ENCODE peak calls at places on chromosomes 1 and 21, in eight cellular contexts. T is H1, J is neural progenitor cell, Z is esophagus muscularis mucosa, O is PC-9, U is sigmoid colon, W is psoas muscle, X is MM.1S. N is an unnamed sample. For H3K27me3, the result is how much of the 10 kb centered on the place peaks cover.

GRCh38 chr1:245512181-245512888 is 357.6 kb downstream of the KIF26B start:
- DNase-seq in O (no peak), U (no peak), J (no peak), Z (no peak), T (no peak), X (peak), W (no peak), N (no peak)

GRCh38 chr1:45864765-45865164 is 61.4 kb downstream of the MAST2 start:
- DNase-seq in J (no peak), T (no peak), O (no peak), W (no peak), X (no peak), U (no peak), Z (no peak), N (no peak)

GRCh38 chr1:52659851-52660596 is 27.1 kb downstream of the SHISAL2A start:
- DNase-seq in Z (no peak), W (no peak), O (no peak), T (no peak), X (no peak), J (peak), U (no peak), N (no peak)

GRCh38 chr1:181161170-181161870 is 72.8 kb downstream of the IER5 start:
- DNase-seq in J (no peak), O (no peak), T (no peak), W (no peak), U (peak), X (peak), Z (no peak), N (no peak)

GRCh38 chr1:168112673-168113305 is 23.9 kb downstream of the GPR161 start:
- DNase-seq in W (no peak), O (peak), U (no peak), T (no peak), J (no peak), X (peak), Z (no peak), N (no peak)

GRCh38 chr1:107056426-107057196 is at the start of gene PRMT6:
- DNase-seq in U (peak), O (peak), W (peak), Z (peak), J (peak), T (peak), X (peak), N (peak)

GRCh38 chr1:154207262-154207661 is 1.1 kb upstream of the CFAP141 start:
- DNase-seq in J (no peak), W (no peak), Z (no peak), X (no peak), T (no peak), U (no peak), O (no peak), N (no peak)

GRCh38 chr1:178098262-178098661 is 4.4 kb downstream of the RASAL2 start:
- DNase-seq in Z (no peak), X (no peak), W (no peak), T (no peak), U (no peak), O (peak), J (no peak), N (no peak)

GRCh38 chr1:245363821-245364220 is 209.0 kb downstream of the KIF26B start:
- DNase-seq in W (no peak), J (no peak), Z (no peak), O (no peak), X (no peak), U (no peak), T (no peak), N (no peak)

GRCh38 chr21:38499296-38499695 is 1.0 kb upstream of the ERG start:
- DNase-seq in J (no peak), U (no peak), X (no peak), O (no peak), T (no peak), Z (peak), W (no peak), N (no peak)

GRCh38 chr1:93537404-93537803 is 89.5 kb downstream of the FNBP1L start:
- DNase-seq in T (no peak), O (no peak), J (no peak), Z (no peak), W (no peak), U (no peak), X (no peak), N (no peak)

GRCh38 chr1:84156210-84156621 is 12.1 kb downstream of the PRKACB start:
- DNase-seq in T (no peak), J (no peak), X (no peak), Z (no peak), O (peak), U (no peak), W (no peak), N (no peak)

GRCh38 chr1:41599912-41600311 is 115.4 kb upstream of the EDN2 start:
- DNase-seq in T (no peak), Z (no peak), O (peak), X (no peak), U (no peak), W (no peak), J (no peak), N (no peak)

GRCh38 chr1:21666572-21667320 is 2.4 kb downstream of the RAP1GAP start:
- DNase-seq in X (no peak), O (no peak), W (no peak), U (peak), Z (no peak), J (no peak), T (no peak), N (no peak)

GRCh38 chr1:97893844-97894243 is 27.0 kb downstream of the DPYD start:
- DNase-seq in W (no peak), O (no peak), U (no peak), T (no peak), X (no peak), J (no peak), Z (no peak), N (no peak)

GRCh38 chr1:151157067-151157531 is 650 bp downstream of the TNFAIP8L2 start:
- DNase-seq in T (no peak), U (peak), W (no peak), Z (no peak), O (no peak), J (no peak), X (no peak), N (no peak)

GRCh38 chr1:205229399-205229861 is 1.7 kb downstream of the TMCC2 start:
- DNase-seq in J (peak), W (peak), X (peak), T (peak), O (peak), U (peak), Z (no peak), N (no peak)

GRCh38 chr1:160708118-160708517 is 3.5 kb downstream of the CD48 start:
- DNase-seq in T (no peak), U (no peak), W (no peak), O (no peak), X (peak), J (no peak), Z (no peak), N (no peak)

GRCh38 chr1:32263744-32264143 is 12.7 kb downstream of the LCK start:
- DNase-seq in X (no peak), U (no peak), O (no peak), W (no peak), J (no peak), Z (no peak), T (no peak), N (no peak)

GRCh38 chr1:15724949-15725880 is 10.8 kb upstream of the SLC25A34 start:
- DNase-seq in X (no peak), W (no peak), U (no peak), J (no peak), T (no peak), Z (no peak), O (no peak), N (no peak)

GRCh38 chr21:35906587-35906986 is 153.7 kb downstream of the SETD4 start:
- DNase-seq in J (no peak), U (no peak), T (no peak), O (no peak), Z (no peak), X (no peak), W (no peak), N (no peak)

GRCh38 chr1:46077669-46078068 is 54.8 kb downstream of the PIK3R3 start:
- DNase-seq in U (no peak), Z (no peak), J (no peak), O (no peak), W (no peak), X (no peak), T (no peak), N (no peak)

GRCh38 chr1:233998926-233999325 is 94.5 kb downstream of the SLC35F3 start:
- DNase-seq in T (no peak), X (no peak), J (peak), U (no peak), O (no peak), W (no peak), Z (no peak), N (no peak)

GRCh38 chr1:160205974-160206369 is 788 bp downstream of the PEA15 start:
- DNase-seq in Z (no peak), X (peak), O (peak), J (peak), T (no peak), U (peak), W (peak), N (no peak)

GRCh38 chr1:202133016-202133415 is 10.3 kb downstream of the GPR37L1 start:
- DNase-seq in T (no peak), J (no peak), W (peak), Z (no peak), X (no peak), U (peak), O (no peak), N (no peak)

GRCh38 chr1:202130816-202131522 is 8.3 kb downstream of the GPR37L1 start:
- DNase-seq in W (no peak), U (no peak), O (no peak), Z (no peak), T (no peak), J (no peak), X (no peak), N (no peak)

GRCh38 chr1:202133521-202133920 is 10.8 kb downstream of the GPR37L1 start:
- DNase-seq in Z (no peak), X (no peak), J (no peak), W (no peak), O (no peak), T (no peak), U (no peak), N (no peak)

GRCh38 chr1:202133989-202134388 is 10.5 kb downstream of the ARL8A start:
- DNase-seq in X (no peak), O (no peak), J (no peak), T (no peak), W (no peak), Z (no peak), U (no peak), N (no peak)

DNA sequence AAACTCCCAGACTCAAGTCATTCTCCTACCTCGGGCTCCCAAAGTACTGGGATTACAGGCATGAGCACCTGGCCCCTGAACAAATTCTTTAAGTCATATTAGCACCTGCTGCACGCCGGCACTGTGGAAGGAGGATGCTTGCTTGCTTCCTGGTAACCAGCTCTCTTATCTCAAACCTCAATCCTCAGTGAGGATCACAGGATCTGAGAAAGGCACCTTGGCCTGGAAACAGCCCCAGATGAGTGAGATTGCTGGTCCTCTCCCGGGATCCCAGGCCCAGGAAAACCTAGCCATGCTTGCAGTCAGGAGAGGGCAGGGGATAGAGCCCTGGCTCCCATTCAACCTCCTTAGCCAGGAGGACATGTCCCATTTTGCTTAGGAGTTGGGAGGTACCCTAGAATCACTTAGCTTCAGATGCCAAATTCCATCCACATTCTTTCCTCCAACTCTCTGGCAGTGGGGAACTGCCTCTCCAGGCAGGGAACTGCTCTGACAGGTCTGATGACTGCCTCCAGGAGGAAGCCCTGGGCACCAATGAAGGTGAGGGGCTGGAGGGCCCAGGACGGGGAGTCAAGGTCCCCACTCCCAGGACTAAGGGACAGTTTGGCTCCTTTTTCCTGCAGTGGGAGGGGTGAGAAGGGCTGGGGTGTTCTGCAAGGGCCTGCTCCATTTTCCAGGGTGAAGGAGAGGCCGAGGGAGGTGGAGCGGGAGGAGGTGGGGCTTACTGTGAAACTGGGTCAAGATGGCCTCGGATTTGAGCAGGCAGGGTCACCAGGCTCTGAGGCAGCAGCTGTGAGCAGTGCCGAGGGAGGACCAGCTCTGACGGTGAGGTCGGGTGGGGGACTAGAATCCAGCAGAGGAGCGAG is 9.5 kb downstream of the GPR37L1 start:
- DNase-seq in J (no peak), T (no peak), O (peak), U (peak), W (peak), X (peak), Z (no peak), N (no peak)
- H3K27me3 ChIP-seq in J (under half), T (under half), O (under half), U (under half), W (under half), X (under half), Z (under half), N (under half)

DNA sequence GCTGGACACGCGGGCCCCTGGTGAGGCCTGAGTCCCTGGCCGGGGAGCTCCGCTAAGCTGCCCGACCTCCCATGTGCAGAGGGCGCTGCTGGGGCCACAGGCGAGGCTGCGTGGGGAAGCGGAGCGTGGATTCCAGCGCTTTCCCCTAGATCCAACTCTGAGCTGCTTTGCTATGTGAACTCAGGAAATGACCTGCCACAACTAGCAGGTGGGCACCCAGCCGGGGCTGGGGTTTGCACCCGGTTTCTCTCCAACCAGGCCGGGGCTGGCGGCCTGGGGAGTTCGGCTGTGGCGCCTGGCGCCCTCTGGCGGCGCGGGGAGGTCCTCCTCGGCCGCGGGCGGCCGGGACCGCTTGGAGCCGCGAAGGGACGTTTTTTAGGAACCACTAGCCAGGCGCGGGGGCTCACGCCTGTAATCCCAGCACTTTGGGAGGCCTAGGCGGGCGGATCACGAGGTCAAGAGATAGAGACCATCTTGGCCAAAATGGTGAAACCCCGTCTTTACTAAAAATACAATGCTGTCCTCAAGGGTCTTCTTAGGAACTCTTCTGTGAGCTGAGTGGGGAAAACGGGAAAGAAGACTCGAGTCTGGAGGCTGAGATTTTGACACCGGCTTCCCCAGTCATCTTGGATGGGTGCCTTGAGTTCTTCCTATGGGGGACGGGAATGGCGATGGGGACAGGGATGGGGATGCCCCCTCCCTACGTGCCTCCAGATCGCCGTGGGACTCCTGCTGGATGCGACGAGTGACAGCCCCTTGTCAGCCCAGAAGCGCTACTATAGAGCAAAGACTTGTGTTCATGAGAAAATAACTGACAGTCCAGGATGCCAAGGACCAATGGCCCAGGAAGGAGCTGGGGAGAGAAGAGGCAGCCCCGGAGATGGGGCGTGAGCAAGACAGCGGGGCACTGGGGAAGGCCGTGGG is 12.6 kb downstream of the PYCR2 start:
- DNase-seq in U (peak), T (peak), X (peak), W (peak), J (peak), Z (no peak), O (peak), N (no peak)
- TF ChIP-seq CTCF in U (peak), T (peak), X (peak), W (peak), J (peak), Z (peak), O (peak), N (peak)

DNA sequence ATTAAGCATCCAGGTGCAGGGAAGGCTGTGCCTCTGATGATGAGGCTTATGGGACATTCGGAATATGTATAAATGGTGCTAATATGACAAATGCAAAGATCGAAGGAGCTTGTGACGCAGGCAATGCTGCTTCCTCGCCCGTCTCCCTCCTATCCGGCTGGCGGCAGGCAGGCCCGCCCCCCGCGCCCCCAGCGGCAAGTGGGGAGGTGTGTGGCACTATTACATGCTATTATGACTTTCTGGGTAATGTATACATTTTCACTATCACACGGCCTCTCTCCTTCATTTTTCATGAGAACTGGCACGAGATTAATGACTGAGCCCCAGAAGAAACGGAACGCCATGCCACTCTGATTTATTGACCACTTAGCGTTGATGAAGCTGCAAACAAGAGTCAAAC is 139.0 kb upstream of the VAMP3 start:
- DNase-seq in X (no peak), J (no peak), T (no peak), Z (no peak), U (no peak), W (no peak), O (no peak), N (no peak)
- H3K27me3 ChIP-seq in X (half or more), J (under half), T (under half), Z (under half), U (under half), W (under half), O (half or more), N (half or more)

GRCh38 chr1:43993206-43993914 is 2.0 kb downstream of the CCDC24 start:
- DNase-seq in T (no peak), U (no peak), X (no peak), W (no peak), O (no peak), J (no peak), Z (no peak), N (no peak)

GRCh38 chr1:43992232-43992995 is 1.0 kb downstream of the CCDC24 start:
- DNase-seq in O (peak), Z (no peak), W (no peak), J (no peak), T (no peak), U (peak), X (no peak), N (no peak)

GRCh38 chr1:43991476-43992231 is at the start of gene CCDC24:
- DNase-seq in T (peak), U (peak), Z (peak), X (peak), O (peak), W (peak), J (peak), N (no peak)

GRCh38 chr1:43991200-43991475 is 261 bp upstream of the CCDC24 start:
- DNase-seq in W (no peak), J (no peak), O (no peak), Z (no peak), X (no peak), T (no peak), U (no peak), N (no peak)

GRCh38 chr1:43990271-43991199 is 864 bp upstream of the CCDC24 start:
- DNase-seq in J (no peak), W (no peak), U (no peak), O (no peak), T (no peak), Z (no peak), X (no peak), N (no peak)
- TF ChIP-seq CTCF in J (no peak), W (no peak), U (no peak), O (no peak), T (no peak), Z (no peak), X (peak), N (no peak)

GRCh38 chr1:169648187-169648586 is 18.3 kb upstream of the SELP start:
- DNase-seq in X (no peak), U (no peak), W (no peak), O (no peak), T (no peak), Z (no peak), J (no peak), N (no peak)
- H3K27me3 ChIP-seq in X (under half), U (under half), W (under half), O (under half), T (under half), Z (under half), J (under half), N (under half)

GRCh38 chr1:115041654-115042053 is 12.0 kb downstream of the TSHB start:
- DNase-seq in X (no peak), O (no peak), J (peak), W (no peak), U (no peak), T (no peak), Z (no peak), N (no peak)
- TF ChIP-seq CTCF in X (peak), O (peak), J (peak), W (no peak), U (no peak), T (peak), Z (no peak), N (peak)

GRCh38 chr21:34205811-34206635 is 132.6 kb downstream of the MRPS6 start:
- DNase-seq in Z (no peak), J (no peak), X (peak), T (no peak), U (no peak), O (no peak), W (no peak), N (no peak)
- H3K27me3 ChIP-seq in Z (under half), J (under half), X (under half), T (under half), U (under half), O (under half), W (under half), N (under half)

GRCh38 chr1:43367026-43367903 is 546 bp downstream of the ELOVL1 start:
- DNase-seq in J (peak), Z (no peak), U (no peak), W (peak), T (peak), O (no peak), X (peak), N (no peak)
- TF ChIP-seq CTCF in J (no peak), Z (no peak), U (no peak), W (no peak), T (no peak), O (no peak), X (no peak), N (peak)